ENCODE peak calls at places on chromosomes 7 and 10, in six cellular contexts. One of them, this sample, is unnamed.

GRCh38 chr7:17915168-17915567 is 25.1 kb downstream of the SNX13 start:
- DNase-seq in CD8-positive, alpha-beta T cell: no peak
- DNase-seq in colonic mucosa: no peak
- DNase-seq in Panc1: no peak
- DNase-seq in right cardiac atrium: no peak
- DNase-seq in iPS DF 6.9: no peak
- DNase-seq in this sample: no peak

GRCh38 chr7:94907420-94908203 is at the start of gene PPP1R9A:
- DNase-seq in CD8-positive, alpha-beta T cell: no peak
- DNase-seq in colonic mucosa: peak; percentile 57
- DNase-seq in Panc1: no peak
- DNase-seq in right cardiac atrium: peak; percentile 17
- DNase-seq in iPS DF 6.9: no peak
- DNase-seq in this sample: no peak

GRCh38 chr7:44743750-44744149 is 4.9 kb upstream of the ZMIZ2 start:
- DNase-seq in CD8-positive, alpha-beta T cell: no peak
- DNase-seq in colonic mucosa: no peak
- DNase-seq in Panc1: no peak
- DNase-seq in right cardiac atrium: no peak
- DNase-seq in iPS DF 6.9: no peak
- DNase-seq in this sample: no peak

GRCh38 chr7:133712544-133712943 is 414.6 kb upstream of the LRGUK start:
- DNase-seq in CD8-positive, alpha-beta T cell: no peak
- DNase-seq in colonic mucosa: no peak
- DNase-seq in Panc1: no peak
- DNase-seq in right cardiac atrium: no peak
- DNase-seq in iPS DF 6.9: no peak
- DNase-seq in this sample: no peak

GRCh38 chr10:13839430-13839986 is 252.7 kb downstream of the PRPF18 start:
- DNase-seq in CD8-positive, alpha-beta T cell: no peak
- DNase-seq in colonic mucosa: no peak
- DNase-seq in Panc1: no peak
- DNase-seq in right cardiac atrium: peak; percentile 64
- DNase-seq in iPS DF 6.9: no peak
- DNase-seq in this sample: no peak

GRCh38 chr7:47352394-47352968 is 229.4 kb downstream of the TNS3 start:
- DNase-seq in CD8-positive, alpha-beta T cell: no peak
- DNase-seq in colonic mucosa: no peak
- DNase-seq in Panc1: no peak
- DNase-seq in right cardiac atrium: no peak
- DNase-seq in iPS DF 6.9: no peak
- DNase-seq in this sample: no peak

GRCh38 chr10:15027741-15028140 is 16.0 kb upstream of the OLAH start:
- DNase-seq in CD8-positive, alpha-beta T cell: no peak
- DNase-seq in colonic mucosa: no peak
- DNase-seq in Panc1: no peak
- DNase-seq in right cardiac atrium: no peak
- DNase-seq in iPS DF 6.9: no peak
- DNase-seq in this sample: no peak

GRCh38 chr10:97596101-97597055 is 6.9 kb downstream of the C10orf62 start:
- DNase-seq in CD8-positive, alpha-beta T cell: no peak
- DNase-seq in colonic mucosa: no peak
- DNase-seq in Panc1: no peak
- DNase-seq in right cardiac atrium: peak; percentile 62
- DNase-seq in iPS DF 6.9: no peak
- DNase-seq in this sample: no peak

GRCh38 chr10:101920497-101920896 is 76.9 kb upstream of the KCNIP2 start:
- DNase-seq in CD8-positive, alpha-beta T cell: no peak
- DNase-seq in colonic mucosa: no peak
- DNase-seq in Panc1: no peak
- DNase-seq in right cardiac atrium: no peak
- DNase-seq in iPS DF 6.9: no peak
- DNase-seq in this sample: no peak

GRCh38 chr7:94003446-94004023 is 620 bp downstream of the BET1 start:
- DNase-seq in CD8-positive, alpha-beta T cell: no peak
- DNase-seq in colonic mucosa: peak; percentile 26
- DNase-seq in Panc1: no peak
- DNase-seq in right cardiac atrium: no peak
- DNase-seq in iPS DF 6.9: no peak
- DNase-seq in this sample: peak; percentile 9

GRCh38 chr10:77603529-77603927 is 34.1 kb downstream of the KCNMA1 start:
- DNase-seq in CD8-positive, alpha-beta T cell: no peak
- DNase-seq in colonic mucosa: peak; percentile 89
- DNase-seq in Panc1: no peak
- DNase-seq in right cardiac atrium: no peak
- DNase-seq in iPS DF 6.9: no peak
- DNase-seq in this sample: peak; percentile 31

GRCh38 chr10:117350905-117351304 is 24.3 kb downstream of the PDZD8 start:
- DNase-seq in CD8-positive, alpha-beta T cell: no peak
- DNase-seq in colonic mucosa: no peak
- DNase-seq in Panc1: no peak
- DNase-seq in right cardiac atrium: no peak
- DNase-seq in iPS DF 6.9: no peak
- DNase-seq in this sample: no peak

GRCh38 chr7:113291058-113291457 is 172.7 kb upstream of the SMIM30 start:
- DNase-seq in CD8-positive, alpha-beta T cell: no peak
- DNase-seq in colonic mucosa: no peak
- DNase-seq in Panc1: no peak
- DNase-seq in right cardiac atrium: no peak
- DNase-seq in iPS DF 6.9: no peak
- DNase-seq in this sample: no peak

GRCh38 chr10:16570731-16571130 is 49.1 kb upstream of the C1QL3 start:
- DNase-seq in CD8-positive, alpha-beta T cell: no peak
- DNase-seq in colonic mucosa: no peak
- DNase-seq in Panc1: no peak
- DNase-seq in right cardiac atrium: no peak
- DNase-seq in iPS DF 6.9: no peak
- DNase-seq in this sample: no peak

GRCh38 chr10:61350068-61350467 is 103.1 kb downstream of the TMEM26 start:
- DNase-seq in CD8-positive, alpha-beta T cell: no peak
- DNase-seq in colonic mucosa: no peak
- DNase-seq in Panc1: no peak
- DNase-seq in right cardiac atrium: no peak
- DNase-seq in iPS DF 6.9: no peak
- DNase-seq in this sample: no peak

GRCh38 chr7:106225856-106226255 is 58.9 kb downstream of the NAMPT start:
- DNase-seq in CD8-positive, alpha-beta T cell: no peak
- DNase-seq in colonic mucosa: no peak
- DNase-seq in Panc1: no peak
- DNase-seq in right cardiac atrium: no peak
- DNase-seq in iPS DF 6.9: no peak
- DNase-seq in this sample: no peak

GRCh38 chr7:44962483-44963251 is 16.1 kb downstream of the MYO1G start:
- DNase-seq in CD8-positive, alpha-beta T cell: peak; percentile 44
- DNase-seq in colonic mucosa: no peak
- DNase-seq in Panc1: no peak
- DNase-seq in right cardiac atrium: no peak
- DNase-seq in iPS DF 6.9: no peak
- DNase-seq in this sample: no peak

GRCh38 chr7:31114593-31115343 is 62.7 kb downstream of the ADCYAP1R1 start:
- DNase-seq in CD8-positive, alpha-beta T cell: peak; percentile 29
- DNase-seq in colonic mucosa: no peak
- DNase-seq in Panc1: no peak
- DNase-seq in right cardiac atrium: no peak
- DNase-seq in iPS DF 6.9: no peak
- DNase-seq in this sample: peak; percentile 58

GRCh38 chr7:74665296-74665938 is 7.9 kb downstream of the GTF2I start:
- DNase-seq in CD8-positive, alpha-beta T cell: no peak
- DNase-seq in colonic mucosa: no peak
- DNase-seq in Panc1: no peak
- DNase-seq in right cardiac atrium: no peak
- DNase-seq in iPS DF 6.9: no peak
- DNase-seq in this sample: no peak
- H3K4me1 ChIP-seq in CD8-positive, alpha-beta T cell: peaks cover 20% of the 10 kb centered on the region
- H3K4me1 ChIP-seq in colonic mucosa: no peaks in the 10 kb centered on the region
- H3K4me1 ChIP-seq in Panc1: peaks cover 39% of the 10 kb centered on the region
- H3K4me1 ChIP-seq in right cardiac atrium: peaks cover 18% of the 10 kb centered on the region
- H3K4me1 ChIP-seq in iPS DF 6.9: peaks cover 1% of the 10 kb centered on the region
- H3K4me1 ChIP-seq in this sample: peaks cover 7% of the 10 kb centered on the region

DNA sequence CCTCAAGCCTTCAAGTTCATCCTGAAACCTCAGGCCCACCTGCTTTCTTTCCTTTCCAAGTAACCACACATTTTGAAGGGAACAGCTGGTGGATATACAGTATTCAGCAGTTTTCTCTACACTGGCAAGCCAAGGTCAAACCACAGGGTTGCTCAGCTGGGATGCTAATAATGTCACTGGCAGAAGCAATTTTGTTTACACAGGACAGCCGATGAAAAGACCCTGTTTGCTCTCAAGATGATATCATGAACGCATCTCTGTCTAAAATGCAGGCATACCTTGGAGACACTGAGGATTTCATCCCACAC is 186.2 kb downstream of the USP6NL start:
- DNase-seq in CD8-positive, alpha-beta T cell: no peak
- DNase-seq in colonic mucosa: no peak
- DNase-seq in Panc1: no peak
- DNase-seq in right cardiac atrium: no peak
- DNase-seq in iPS DF 6.9: no peak
- DNase-seq in this sample: peak; percentile 77
- H3K4me3 ChIP-seq in CD8-positive, alpha-beta T cell: no peak overlapping the region
- H3K4me3 ChIP-seq in colonic mucosa: no peak overlapping the region
- H3K4me3 ChIP-seq in Panc1: no peak overlapping the region
- H3K4me3 ChIP-seq in right cardiac atrium: no peak overlapping the region
- H3K4me3 ChIP-seq in iPS DF 6.9: no peak overlapping the region
- H3K4me3 ChIP-seq in this sample: no peak overlapping the region

GRCh38 chr10:70163448-70163847 is 6.9 kb downstream of the SAR1A start:
- DNase-seq in CD8-positive, alpha-beta T cell: no peak
- DNase-seq in colonic mucosa: no peak
- DNase-seq in Panc1: no peak
- DNase-seq in right cardiac atrium: no peak
- DNase-seq in iPS DF 6.9: no peak
- DNase-seq in this sample: no peak

GRCh38 chr10:70167246-70167645 is 3.1 kb downstream of the SAR1A start:
- DNase-seq in CD8-positive, alpha-beta T cell: no peak
- DNase-seq in colonic mucosa: no peak
- DNase-seq in Panc1: no peak
- DNase-seq in right cardiac atrium: no peak
- DNase-seq in iPS DF 6.9: no peak
- DNase-seq in this sample: no peak

GRCh38 chr10:70169011-70169410 is 1.3 kb downstream of the SAR1A start:
- DNase-seq in CD8-positive, alpha-beta T cell: no peak
- DNase-seq in colonic mucosa: no peak
- DNase-seq in Panc1: no peak
- DNase-seq in right cardiac atrium: no peak
- DNase-seq in iPS DF 6.9: no peak
- DNase-seq in this sample: no peak

GRCh38 chr10:70164179-70164578 is 6.1 kb downstream of the SAR1A start:
- DNase-seq in CD8-positive, alpha-beta T cell: no peak
- DNase-seq in colonic mucosa: no peak
- DNase-seq in Panc1: no peak
- DNase-seq in right cardiac atrium: no peak
- DNase-seq in iPS DF 6.9: no peak
- DNase-seq in this sample: no peak

DNA sequence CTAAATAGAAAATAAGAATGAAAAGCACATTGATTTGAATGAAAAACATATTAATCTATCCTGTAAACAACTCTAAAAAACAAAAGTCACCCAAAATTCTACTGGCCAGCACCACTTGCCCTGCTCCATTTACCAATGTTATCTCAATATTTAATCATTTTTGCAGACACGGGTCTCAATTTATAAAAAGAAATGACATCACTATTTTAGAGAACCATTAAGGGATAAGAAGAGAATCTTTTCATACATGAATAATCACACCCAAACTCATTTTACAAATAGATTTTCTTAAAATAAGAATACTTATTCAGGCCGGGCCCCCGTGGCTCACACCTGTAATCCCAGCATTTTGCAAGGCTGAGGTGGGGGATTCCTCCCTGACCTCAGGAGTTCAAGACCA is 3.9 kb downstream of the SAR1A start:
- DNase-seq in CD8-positive, alpha-beta T cell: no peak
- DNase-seq in colonic mucosa: no peak
- DNase-seq in Panc1: no peak
- DNase-seq in right cardiac atrium: no peak
- DNase-seq in iPS DF 6.9: no peak
- DNase-seq in this sample: no peak
- H3K4me1 ChIP-seq in CD8-positive, alpha-beta T cell: peaks cover 76% of the 10 kb centered on the region
- H3K4me1 ChIP-seq in colonic mucosa: peaks cover 12% of the 10 kb centered on the region
- H3K4me1 ChIP-seq in Panc1: peaks cover 28% of the 10 kb centered on the region
- H3K4me1 ChIP-seq in right cardiac atrium: no peaks in the 10 kb centered on the region
- H3K4me1 ChIP-seq in iPS DF 6.9: no peaks in the 10 kb centered on the region
- H3K4me1 ChIP-seq in this sample: peaks cover 66% of the 10 kb centered on the region

GRCh38 chr10:89074120-89074519 is 83.5 kb downstream of the FAS start:
- DNase-seq in CD8-positive, alpha-beta T cell: no peak
- DNase-seq in colonic mucosa: no peak
- DNase-seq in Panc1: no peak
- DNase-seq in right cardiac atrium: peak; percentile 64
- DNase-seq in iPS DF 6.9: no peak
- DNase-seq in this sample: no peak
- H3K4me3 ChIP-seq in CD8-positive, alpha-beta T cell: no peak overlapping the region
- H3K4me3 ChIP-seq in colonic mucosa: no peak overlapping the region
- H3K4me3 ChIP-seq in Panc1: no peak overlapping the region
- H3K4me3 ChIP-seq in right cardiac atrium: no peak overlapping the region
- H3K4me3 ChIP-seq in iPS DF 6.9: no peak overlapping the region
- H3K4me3 ChIP-seq in this sample: no peak overlapping the region

GRCh38 chr10:46096426-46096825 is 50.4 kb upstream of the MSMB start:
- DNase-seq in CD8-positive, alpha-beta T cell: no peak
- DNase-seq in colonic mucosa: no peak
- DNase-seq in Panc1: no peak
- DNase-seq in right cardiac atrium: no peak
- DNase-seq in iPS DF 6.9: no peak
- DNase-seq in this sample: no peak

GRCh38 chr10:46094931-46095755 is 49.1 kb upstream of the MSMB start:
- DNase-seq in CD8-positive, alpha-beta T cell: no peak
- DNase-seq in colonic mucosa: no peak
- DNase-seq in Panc1: no peak
- DNase-seq in right cardiac atrium: no peak
- DNase-seq in iPS DF 6.9: no peak
- DNase-seq in this sample: peak; percentile 70

GRCh38 chr10:46092523-46093195 is 46.6 kb upstream of the MSMB start:
- DNase-seq in CD8-positive, alpha-beta T cell: no peak
- DNase-seq in colonic mucosa: no peak
- DNase-seq in Panc1: no peak
- DNase-seq in right cardiac atrium: no peak
- DNase-seq in iPS DF 6.9: no peak
- DNase-seq in this sample: peak; percentile 83

GRCh38 chr10:46091834-46092522 is 45.9 kb upstream of the MSMB start:
- DNase-seq in CD8-positive, alpha-beta T cell: no peak
- DNase-seq in colonic mucosa: no peak
- DNase-seq in Panc1: no peak
- DNase-seq in right cardiac atrium: no peak
- DNase-seq in iPS DF 6.9: no peak
- DNase-seq in this sample: no peak

DNA sequence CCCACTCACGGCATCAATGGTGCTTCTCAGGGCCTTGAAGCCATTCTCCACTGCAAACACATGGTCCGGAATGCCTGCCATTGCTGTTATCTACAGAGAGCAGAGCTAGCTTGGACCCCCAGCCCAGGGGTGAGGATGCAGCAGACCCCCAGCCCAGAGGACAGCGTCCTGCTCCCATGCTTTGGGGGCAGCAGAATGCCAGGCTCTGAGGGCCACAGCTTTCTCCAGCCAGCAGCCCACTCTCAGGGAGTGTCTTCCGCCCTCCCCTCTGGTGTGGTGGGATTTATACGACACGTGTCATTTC is 48.1 kb upstream of the MSMB start:
- DNase-seq in CD8-positive, alpha-beta T cell: no peak
- DNase-seq in colonic mucosa: no peak
- DNase-seq in Panc1: no peak
- DNase-seq in right cardiac atrium: no peak
- DNase-seq in iPS DF 6.9: no peak
- DNase-seq in this sample: no peak
- H3K4me1 ChIP-seq in CD8-positive, alpha-beta T cell: peaks cover 82% of the 10 kb centered on the region
- H3K4me1 ChIP-seq in colonic mucosa: no peaks in the 10 kb centered on the region
- H3K4me1 ChIP-seq in Panc1: no peaks in the 10 kb centered on the region
- H3K4me1 ChIP-seq in right cardiac atrium: no peaks in the 10 kb centered on the region
- H3K4me1 ChIP-seq in iPS DF 6.9: no peaks in the 10 kb centered on the region
- H3K4me1 ChIP-seq in this sample: peaks cover 83% of the 10 kb centered on the region

GRCh38 chr10:71429304-71429703 is 32.6 kb downstream of the CDH23 start:
- DNase-seq in CD8-positive, alpha-beta T cell: no peak
- DNase-seq in colonic mucosa: no peak
- DNase-seq in Panc1: no peak
- DNase-seq in right cardiac atrium: no peak
- DNase-seq in iPS DF 6.9: no peak
- DNase-seq in this sample: no peak
- H3K4me3 ChIP-seq in CD8-positive, alpha-beta T cell: no peak overlapping the region
- H3K4me3 ChIP-seq in colonic mucosa: no peak overlapping the region
- H3K4me3 ChIP-seq in Panc1: no peak overlapping the region
- H3K4me3 ChIP-seq in right cardiac atrium: no peak overlapping the region
- H3K4me3 ChIP-seq in iPS DF 6.9: no peak overlapping the region
- H3K4me3 ChIP-seq in this sample: no peak overlapping the region